ENCODE peak calls at places on chromosomes 1 and 21, in four cellular contexts. One of them, this sample, is unnamed.

GRCh38 chr1:178134061-178134460 is 40.2 kb downstream of the RASAL2 start:
- DNase-seq in H1: no peak
- DNase-seq in H9: no peak
- DNase-seq in IMR-90: peak; percentile 82
- DNase-seq in this sample: peak; percentile 31

GRCh38 chr1:161350666-161351065 is 17.0 kb downstream of the CFAP126 start:
- DNase-seq in IMR-90: no peak
- DNase-seq in H1: no peak
- DNase-seq in H9: no peak
- DNase-seq in this sample: no peak

GRCh38 chr1:15700510-15700909 is 16.4 kb downstream of the PLEKHM2 start:
- DNase-seq in H9: no peak
- DNase-seq in IMR-90: peak; percentile 34
- DNase-seq in H1: no peak
- DNase-seq in this sample: no peak

GRCh38 chr1:215865060-215865459 is 298.0 kb downstream of the KCTD3 start:
- DNase-seq in H1: no peak
- DNase-seq in H9: no peak
- DNase-seq in IMR-90: no peak
- DNase-seq in this sample: no peak

GRCh38 chr1:116128669-116129068 is 17.5 kb downstream of the MAB21L3 start:
- DNase-seq in H9: no peak
- DNase-seq in IMR-90: no peak
- DNase-seq in H1: no peak
- DNase-seq in this sample: no peak

GRCh38 chr1:87196110-87196509 is 132.6 kb upstream of the LMO4 start:
- DNase-seq in IMR-90: no peak
- DNase-seq in H1: no peak
- DNase-seq in H9: no peak
- DNase-seq in this sample: no peak

GRCh38 chr21:40242586-40242985 is 375.3 kb downstream of the PCP4 start:
- DNase-seq in H9: no peak
- DNase-seq in IMR-90: no peak
- DNase-seq in H1: no peak
- DNase-seq in this sample: no peak

GRCh38 chr1:236691348-236691747 is 5.0 kb downstream of the ACTN2 start:
- DNase-seq in H9: no peak
- DNase-seq in H1: no peak
- DNase-seq in IMR-90: no peak
- DNase-seq in this sample: no peak

GRCh38 chr1:181126871-181127587 is 38.5 kb downstream of the IER5 start:
- DNase-seq in H9: no peak
- DNase-seq in H1: no peak
- DNase-seq in IMR-90: no peak
- DNase-seq in this sample: no peak

GRCh38 chr1:169086603-169087455 is 19.7 kb upstream of the ATP1B1 start:
- DNase-seq in H9: no peak
- DNase-seq in H1: no peak
- DNase-seq in IMR-90: peak; percentile 37
- DNase-seq in this sample: peak; percentile 47

GRCh38 chr1:40185951-40186864 is 25.0 kb downstream of the RLF start:
- DNase-seq in IMR-90: peak; percentile 62
- DNase-seq in H9: no peak
- DNase-seq in H1: no peak
- DNase-seq in this sample: peak; percentile 32

GRCh38 chr1:182611787-182612186 is 7.6 kb upstream of the RGS16 start:
- DNase-seq in H9: peak; percentile 71
- DNase-seq in IMR-90: no peak
- DNase-seq in H1: no peak
- DNase-seq in this sample: peak; percentile 52

GRCh38 chr1:93180723-93181613 is at the start of gene CCDC18:
- DNase-seq in H1: no peak
- DNase-seq in IMR-90: peak; percentile 44
- DNase-seq in H9: no peak
- DNase-seq in this sample: peak; percentile 82

GRCh38 chr1:228321895-228322294 is 84.7 kb downstream of the TRIM11 start:
- DNase-seq in H9: no peak
- DNase-seq in H1: no peak
- DNase-seq in IMR-90: no peak
- DNase-seq in this sample: no peak

GRCh38 chr1:111648826-111649225 is 29.2 kb downstream of the RAP1A start:
- DNase-seq in H9: no peak
- DNase-seq in H1: no peak
- DNase-seq in IMR-90: no peak
- DNase-seq in this sample: no peak

GRCh38 chr1:111643097-111643496 is 23.5 kb downstream of the RAP1A start:
- DNase-seq in IMR-90: no peak
- DNase-seq in H1: no peak
- DNase-seq in H9: no peak
- DNase-seq in this sample: no peak

GRCh38 chr1:111639602-111640198 is 20.1 kb downstream of the RAP1A start:
- DNase-seq in H9: no peak
- DNase-seq in IMR-90: no peak
- DNase-seq in H1: no peak
- DNase-seq in this sample: peak; percentile 66

GRCh38 chr1:111647738-111648137 is 28.1 kb downstream of the RAP1A start:
- DNase-seq in H9: no peak
- DNase-seq in IMR-90: no peak
- DNase-seq in H1: no peak
- DNase-seq in this sample: no peak

DNA sequence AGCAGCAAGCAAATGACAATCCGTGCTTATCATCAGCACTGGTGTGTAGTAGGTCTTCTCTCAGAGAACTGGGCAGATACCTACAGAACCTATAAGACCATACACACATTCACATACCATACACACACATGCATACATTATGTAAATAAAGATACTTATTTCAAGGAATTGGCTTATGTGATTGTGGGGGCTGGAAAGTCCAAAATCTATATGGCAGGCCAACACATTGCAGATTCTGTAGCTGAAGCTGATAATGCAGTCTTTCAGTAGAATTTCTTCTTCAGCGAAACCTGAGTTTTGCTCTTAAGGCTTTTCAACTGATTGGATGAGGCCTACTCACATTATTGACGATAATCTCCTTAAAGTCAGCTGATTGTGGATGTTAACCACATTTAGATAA is 24.1 kb downstream of the RAP1A start:
- DNase-seq in IMR-90: no peak
- DNase-seq in H1: no peak
- DNase-seq in H9: no peak
- DNase-seq in this sample: no peak
- H4K5ac ChIP-seq in IMR-90: no peak overlapping the region
- H4K5ac ChIP-seq in H1: no peak overlapping the region
- H4K5ac ChIP-seq in H9: no peak overlapping the region
- H4K5ac ChIP-seq in this sample: no peak overlapping the region

GRCh38 chr1:204692320-204692851 is 6.8 kb upstream of the LRRN2 start:
- DNase-seq in H9: peak; percentile 49
- DNase-seq in H1: peak; percentile 53
- DNase-seq in IMR-90: no peak
- DNase-seq in this sample: peak; percentile 48
- H4K5ac ChIP-seq in H9: no peak overlapping the region
- H4K5ac ChIP-seq in H1: no peak overlapping the region
- H4K5ac ChIP-seq in IMR-90: no peak overlapping the region
- H4K5ac ChIP-seq in this sample: no peak overlapping the region

GRCh38 chr1:80542231-80542630 is 1258.5 kb upstream of the ADGRL2 start:
- DNase-seq in IMR-90: peak; percentile 81
- DNase-seq in H9: no peak
- DNase-seq in H1: no peak
- DNase-seq in this sample: no peak
- H4K5ac ChIP-seq in IMR-90: no peak overlapping the region
- H4K5ac ChIP-seq in H9: no peak overlapping the region
- H4K5ac ChIP-seq in H1: no peak overlapping the region
- H4K5ac ChIP-seq in this sample: no peak overlapping the region

GRCh38 chr1:118007391-118007790 is 77.9 kb downstream of the WDR3 start:
- DNase-seq in H1: no peak
- DNase-seq in IMR-90: no peak
- DNase-seq in H9: no peak
- DNase-seq in this sample: peak; percentile 8
- H4K5ac ChIP-seq in H1: no peak overlapping the region
- H4K5ac ChIP-seq in IMR-90: no peak overlapping the region
- H4K5ac ChIP-seq in H9: no peak overlapping the region
- H4K5ac ChIP-seq in this sample: no peak overlapping the region

GRCh38 chr1:56339786-56340465 is 239.4 kb downstream of the PLPP3 start:
- DNase-seq in IMR-90: no peak
- DNase-seq in H1: no peak
- DNase-seq in H9: no peak
- DNase-seq in this sample: no peak

GRCh38 chr1:56340977-56341376 is 238.4 kb downstream of the PLPP3 start:
- DNase-seq in H9: no peak
- DNase-seq in H1: no peak
- DNase-seq in IMR-90: no peak
- DNase-seq in this sample: no peak

DNA sequence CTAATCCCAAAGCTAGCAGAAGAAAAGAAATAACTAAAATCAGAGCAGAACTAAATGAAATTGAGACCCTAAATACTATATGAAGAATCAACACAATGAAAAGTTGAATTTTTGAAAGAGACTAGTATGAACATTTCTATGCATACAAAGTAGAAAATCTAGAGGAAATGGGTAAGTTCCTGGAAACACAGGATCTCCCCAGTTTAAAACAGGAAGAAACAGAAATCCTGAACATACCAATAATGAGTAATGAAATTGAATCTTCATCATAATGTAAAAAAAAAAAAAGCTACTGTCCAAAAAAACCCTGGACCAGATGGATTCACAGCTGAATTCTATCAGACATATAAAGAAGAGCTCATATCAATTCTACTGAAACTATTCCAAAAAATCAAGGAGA is 233.5 kb downstream of the PLPP3 start:
- DNase-seq in H9: no peak
- DNase-seq in IMR-90: no peak
- DNase-seq in H1: no peak
- DNase-seq in this sample: no peak
- H4K5ac ChIP-seq in H9: no peak overlapping the region
- H4K5ac ChIP-seq in IMR-90: no peak overlapping the region
- H4K5ac ChIP-seq in H1: no peak overlapping the region
- H4K5ac ChIP-seq in this sample: no peak overlapping the region